ENCODE peak calls at places on chromosomes 7 and 10, in four cellular contexts. Z is fibroblast of lung, L is mammary epithelial cell, Y is mesenchymal stem cell. I is an unnamed sample.

GRCh38 chr10:13502384-13502783 is 26.4 kb downstream of the BEND7 start:
- DNase-seq in L (no peak), Z (no peak), Y (no peak), I (no peak)

GRCh38 chr10:50417906-50418697 is 166.8 kb upstream of the ASAH2 start:
- DNase-seq in Y (peak), Z (peak), L (peak), I (no peak)

GRCh38 chr7:155913311-155913710 is 101.0 kb upstream of the SHH start:
- DNase-seq in L (no peak), Z (no peak), Y (no peak), I (no peak)

GRCh38 chr7:116171094-116171493 is 39.2 kb upstream of the TES start:
- DNase-seq in Y (no peak), Z (peak), L (no peak), I (no peak)

GRCh38 chr7:1235501-1236131 is 2.9 kb downstream of the UNCX start:
- DNase-seq in L (peak), Y (no peak), Z (no peak), I (no peak)

GRCh38 chr10:125157473-125157865 is 2.9 kb downstream of the CTBP2 start:
- DNase-seq in Y (peak), L (no peak), Z (no peak), I (no peak)

GRCh38 chr10:73625004-73625883 is 16.0 kb downstream of the MYOZ1 start:
- DNase-seq in Y (peak), Z (peak), L (peak), I (peak)

GRCh38 chr7:20385121-20385520 is 54.4 kb downstream of the ITGB8 start:
- DNase-seq in L (peak), Y (peak), Z (peak), I (no peak)

GRCh38 chr7:50347693-50348092 is 43.2 kb downstream of the IKZF1 start:
- DNase-seq in Y (no peak), L (no peak), Z (no peak), I (no peak)

GRCh38 chr7:52639981-52640380 is 395.5 kb upstream of the POM121L12 start:
- DNase-seq in Z (peak), L (no peak), Y (no peak), I (no peak)

GRCh38 chr7:52639126-52639525 is 396.3 kb upstream of the POM121L12 start:
- DNase-seq in Y (no peak), L (no peak), Z (peak), I (no peak)

GRCh38 chr7:52634996-52635395 is 400.4 kb upstream of the POM121L12 start:
- DNase-seq in L (no peak), Y (no peak), Z (peak), I (no peak)
- H2AFZ ChIP-seq in L (no peak), Y (no peak), Z (no peak), I (no peak)

GRCh38 chr10:90604636-90605035 is 253.2 kb downstream of the HTR7 start:
- DNase-seq in Z (no peak), L (no peak), Y (peak), I (no peak)
- H3K4me2 ChIP-seq in Z (no peak), L (no peak), Y (no peak), I (no peak)

DNA sequence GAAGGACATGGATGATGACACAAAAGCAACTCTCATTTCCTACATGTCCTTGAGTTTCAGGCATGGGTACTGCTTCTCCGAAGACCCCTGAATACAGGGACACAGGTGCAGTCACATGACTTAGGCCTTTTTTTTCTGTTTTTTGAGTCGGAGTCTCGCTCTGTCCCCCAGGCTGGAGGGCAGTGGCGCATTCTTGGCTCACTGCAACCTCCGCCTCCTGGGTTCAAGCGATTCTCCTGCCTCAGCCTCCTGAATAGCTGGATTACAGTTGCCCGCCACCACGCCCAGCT is 26.8 kb downstream of the IFT22 start:
- DNase-seq in L (no peak), Y (no peak), Z (no peak), I (no peak)
- H3K27ac ChIP-seq in L (no peak), Y (no peak), Z (no peak), I (no peak)

GRCh38 chr7:106206826-106207541 is 77.8 kb downstream of the NAMPT start:
- DNase-seq in Z (no peak), Y (no peak), L (no peak), I (no peak)
- H2AFZ ChIP-seq in Z (no peak), Y (no peak), L (peak), I (no peak)

DNA sequence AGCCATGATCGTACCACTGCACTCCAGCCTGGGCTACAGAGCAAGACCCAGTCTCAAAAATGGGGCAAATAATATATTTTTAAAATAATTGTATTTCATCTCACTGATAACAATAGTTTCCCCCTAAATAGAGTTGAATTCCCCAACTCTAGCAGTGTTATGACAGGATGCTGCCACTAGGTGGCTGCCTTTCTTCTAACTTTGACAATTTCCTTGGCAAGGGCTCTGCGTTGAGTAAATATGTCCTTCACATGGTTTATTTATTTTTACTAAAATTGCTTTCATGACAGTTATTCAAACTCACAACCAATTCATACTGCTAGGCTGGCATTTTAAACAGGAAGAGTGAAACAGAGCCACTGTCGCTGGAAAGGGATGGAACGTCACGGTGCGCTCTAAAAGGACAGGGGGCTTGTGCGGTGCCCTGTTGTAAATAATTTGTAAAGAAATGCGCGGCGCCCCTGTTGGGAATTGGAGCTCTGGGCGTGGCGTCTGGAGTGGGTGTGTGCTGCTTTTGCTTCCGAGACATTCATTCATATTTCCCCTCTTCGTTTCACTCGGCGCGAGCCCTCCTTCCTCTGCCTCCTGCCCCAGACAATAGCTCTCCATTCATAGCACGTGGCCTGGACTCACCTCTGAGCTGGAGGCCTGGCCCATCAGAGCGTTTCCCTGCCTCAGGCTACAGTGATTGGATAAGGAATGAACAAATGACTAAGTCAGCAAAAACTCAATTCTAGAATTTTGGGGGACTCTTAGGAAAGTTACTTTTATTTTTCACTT is 20.5 kb upstream of the PITRM1 start:
- DNase-seq in Y (peak), L (peak), Z (peak), I (peak)
- H3K4me2 ChIP-seq in Y (no peak), L (peak), Z (peak), I (no peak)

DNA sequence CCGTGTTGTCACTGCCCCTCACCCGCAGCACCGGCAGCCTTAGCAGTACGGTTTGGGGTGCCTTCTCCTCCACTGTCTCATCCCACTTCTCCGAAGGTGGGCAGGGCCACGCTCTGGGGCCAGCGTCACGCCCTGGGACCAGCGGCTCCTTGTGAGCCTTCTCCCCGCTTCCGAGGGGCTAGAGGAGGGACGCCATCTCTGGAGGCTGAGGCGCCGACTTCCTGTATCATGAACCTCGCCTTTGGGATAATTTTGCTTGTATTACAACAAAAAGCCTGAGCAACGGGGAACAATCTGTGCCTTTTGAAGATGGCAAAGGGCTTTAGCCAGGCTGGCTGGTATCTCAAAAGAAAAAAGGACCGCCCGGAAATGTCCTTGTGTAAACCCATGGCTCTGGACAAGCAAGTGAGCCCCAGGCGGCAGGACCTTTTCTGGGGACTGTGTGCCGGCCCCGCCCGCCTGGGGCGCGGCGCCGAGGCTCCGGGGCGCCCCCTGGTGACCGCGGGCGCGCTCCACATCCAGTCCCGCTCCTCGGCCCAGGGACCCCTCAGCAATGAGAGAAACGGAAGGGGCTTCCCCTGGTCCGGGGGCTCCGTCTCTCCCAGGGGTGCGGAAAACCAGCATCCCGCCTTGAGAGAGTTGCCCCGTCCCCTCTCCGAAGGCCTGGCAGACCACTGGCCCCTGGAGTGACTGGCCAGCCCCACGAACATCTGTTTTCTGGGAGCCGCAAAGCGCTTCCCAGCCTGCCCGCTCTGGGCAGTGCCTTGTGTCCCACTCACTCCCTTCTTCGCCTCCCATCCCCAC is 3.8 kb downstream of the DEPP1 start:
- DNase-seq in Y (peak), Z (peak), L (peak), I (peak)
- H3K27ac ChIP-seq in Y (peak), Z (peak), L (peak), I (peak)

DNA sequence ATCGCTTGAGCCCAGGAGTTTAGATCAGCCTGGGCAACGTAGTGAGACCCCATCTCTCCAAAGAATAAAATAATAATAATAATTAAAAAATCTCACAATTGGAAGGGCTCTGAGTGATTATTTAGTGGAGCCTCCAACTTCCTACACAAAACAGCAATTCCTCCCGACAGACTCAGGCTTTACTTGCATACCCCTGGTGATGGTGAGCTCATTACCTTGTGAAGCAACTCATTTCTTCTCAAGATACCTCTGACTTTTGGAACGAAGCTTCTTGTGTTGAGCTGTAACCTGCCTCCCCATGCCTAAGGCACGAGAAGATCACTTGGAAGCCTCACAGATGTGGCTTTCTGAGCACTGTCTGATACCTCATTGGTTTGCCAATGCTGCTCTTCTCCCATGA is 768.8 kb downstream of the TYW1 start:
- DNase-seq in L (no peak), Z (no peak), Y (no peak), I (no peak)
- H2AFZ ChIP-seq in L (no peak), Z (no peak), Y (no peak), I (no peak)

DNA sequence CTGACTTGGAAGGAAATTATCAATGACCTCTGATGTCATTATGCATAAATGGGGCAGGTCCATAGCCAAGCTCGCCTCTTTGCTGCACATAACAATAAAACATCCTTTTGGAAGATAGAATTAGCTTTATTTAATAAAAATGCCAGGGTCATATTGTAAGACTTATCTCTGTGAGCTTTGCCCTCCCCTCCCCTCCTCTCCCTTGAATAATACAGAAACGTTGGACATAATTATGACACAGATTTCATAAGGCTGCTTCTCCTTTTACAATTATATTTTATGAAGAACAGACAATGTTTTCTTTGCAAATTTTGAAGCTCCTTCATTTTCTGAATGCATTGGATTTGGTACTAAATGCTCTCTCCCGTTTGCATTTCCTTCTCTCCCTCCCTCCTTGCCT is 444.9 kb downstream of the AUTS2 start:
- DNase-seq in Y (no peak), Z (no peak), L (no peak), I (no peak)
- H3K4me2 ChIP-seq in Y (no peak), Z (no peak), L (no peak), I (no peak)

DNA sequence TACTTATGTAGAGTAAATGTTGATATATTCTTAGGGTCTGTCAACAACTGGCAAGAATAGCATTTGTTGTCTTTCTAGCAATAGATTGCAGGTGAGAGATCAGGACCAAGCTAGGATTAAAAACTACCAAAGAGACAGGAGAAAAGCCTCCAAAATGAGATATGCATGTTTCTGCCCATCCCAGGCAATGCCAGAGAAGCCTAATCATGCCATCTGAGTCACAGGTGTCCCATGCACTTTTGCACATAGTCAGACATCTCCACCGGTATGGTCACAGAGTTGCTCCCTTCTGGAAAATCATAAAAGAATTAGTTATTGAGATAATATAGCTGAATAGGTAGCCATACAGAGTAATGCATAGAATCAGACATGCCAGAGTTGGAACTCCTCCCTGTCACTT is 50.6 kb downstream of the PDK4 start:
- DNase-seq in Z (no peak), Y (no peak), L (peak), I (no peak)
- H3K27ac ChIP-seq in Z (no peak), Y (no peak), L (no peak), I (no peak)

GRCh38 chr10:5552376-5553321 is 27.9 kb downstream of the CALML3 start:
- DNase-seq in Y (no peak), Z (no peak), L (no peak), I (no peak)

GRCh38 chr10:5555881-5556280 is 31.1 kb downstream of the CALML3 start:
- DNase-seq in Z (no peak), L (no peak), Y (no peak), I (no peak)

GRCh38 chr10:5555031-5555510 is 30.3 kb downstream of the CALML3 start:
- DNase-seq in Y (no peak), Z (no peak), L (no peak), I (no peak)

GRCh38 chr10:5551531-5552375 is 27.0 kb downstream of the CALML3 start:
- DNase-seq in Z (peak), Y (peak), L (peak), I (no peak)

GRCh38 chr10:5553400-5554170 is 28.8 kb downstream of the CALML3 start:
- DNase-seq in Y (no peak), Z (no peak), L (no peak), I (no peak)
- H2AFZ ChIP-seq in Y (peak), Z (no peak), L (no peak), I (peak)

I was measured in Karpas-422.